ENCODE peak calls at places on chromosomes 6 and 20, in four cellular contexts. T is esophagus muscularis mucosa, D is heart right ventricle, F is cardiac fibroblast. K is an unnamed sample.

GRCh38 chr20:58888103-58888502 is 35.6 kb downstream of the GNAS start:
- DNase-seq in T (no peak), F (no peak), D (no peak), K (no peak)

GRCh38 chr6:127880452-127880851 is 20.4 kb downstream of the THEMIS start:
- DNase-seq in D (no peak), F (no peak), T (no peak), K (no peak)

GRCh38 chr6:41573268-41573667 is 27.1 kb downstream of the FOXP4 start:
- DNase-seq in F (no peak), D (no peak), T (no peak), K (no peak)

GRCh38 chr6:25756382-25757354 is 2.1 kb downstream of the SLC17A4 start:
- DNase-seq in T (no peak), F (no peak), D (no peak), K (no peak)

GRCh38 chr6:33710296-33711121 is 991 bp downstream of the UQCC2 start:
- DNase-seq in D (no peak), T (no peak), F (no peak), K (no peak)

GRCh38 chr6:21208114-21208795 is 385.3 kb upstream of the SOX4 start:
- DNase-seq in F (no peak), D (no peak), T (no peak), K (no peak)

GRCh38 chr6:104123227-104123626 is 736.5 kb downstream of the HACE1 start:
- DNase-seq in T (no peak), F (no peak), D (no peak), K (no peak)

GRCh38 chr20:46715292-46715756 is 5.9 kb downstream of the SLC2A10 start:
- DNase-seq in D (no peak), F (peak), T (peak), K (no peak)

GRCh38 chr20:17571967-17572638 is 2.2 kb downstream of the DSTN start:
- DNase-seq in F (no peak), T (no peak), D (no peak), K (no peak)

GRCh38 chr20:4546786-4547185 is 174.9 kb upstream of the PRND start:
- DNase-seq in D (no peak), F (peak), T (no peak), K (peak)

GRCh38 chr6:81487489-81487888 is 265.0 kb downstream of the TENT5A start:
- DNase-seq in F (peak), T (no peak), D (peak), K (peak)

GRCh38 chr6:1575213-1576041 is 34.3 kb upstream of the FOXC1 start:
- DNase-seq in T (peak), F (peak), D (peak), K (no peak)

GRCh38 chr6:73704260-73704659 is 8.3 kb downstream of the CD109 start:
- DNase-seq in D (no peak), T (no peak), F (peak), K (peak)

GRCh38 chr6:90131614-90132423 is 164.8 kb downstream of the BACH2 start:
- DNase-seq in D (peak), F (peak), T (no peak), K (no peak)

GRCh38 chr6:39930540-39930939 is 3.7 kb downstream of the MOCS1 start:
- DNase-seq in T (no peak), F (no peak), D (no peak), K (no peak)

GRCh38 chr20:15399781-15400180 is 1062.4 kb upstream of the FLRT3 start:
- DNase-seq in D (no peak), T (no peak), F (no peak), K (no peak)

GRCh38 chr6:7087066-7087465 is 20.7 kb upstream of the RREB1 start:
- DNase-seq in F (peak), T (no peak), D (no peak), K (peak)

GRCh38 chr20:30503992-30504570 is 753.4 kb upstream of the DEFB115 start:
- DNase-seq in T (no peak), D (no peak), F (no peak), K (no peak)

GRCh38 chr20:62219992-62220665 is at the start of gene HRH3:
- DNase-seq in D (no peak), F (peak), T (no peak), K (no peak)

GRCh38 chr20:63690898-63691710 is 5.3 kb upstream of the TNFRSF6B start:
- DNase-seq in D (peak), T (no peak), F (no peak), K (no peak)

GRCh38 chr6:136654086-136654485 is 103.9 kb upstream of the MAP7 start:
- DNase-seq in F (no peak), T (no peak), D (no peak), K (no peak)

GRCh38 chr20:62306440-62307187 is 3.8 kb downstream of the ADRM1 start:
- DNase-seq in T (no peak), F (no peak), D (no peak), K (no peak)

GRCh38 chr20:5127204-5127858 is 523 bp downstream of the CDS2 start:
- DNase-seq in F (peak), T (peak), D (peak), K (peak)

GRCh38 chr6:11758878-11759277 is 19.7 kb downstream of the ADTRP start:
- DNase-seq in D (no peak), T (no peak), F (no peak), K (no peak)

GRCh38 chr6:38155144-38155543 is 335.6 kb downstream of the ZFAND3 start:
- DNase-seq in F (peak), T (no peak), D (peak), K (peak)

GRCh38 chr20:23235173-23236027 is 115.2 kb upstream of the NXT1 start:
- DNase-seq in T (peak), D (peak), F (peak), K (peak)

GRCh38 chr20:1631309-1632227 is 11.8 kb upstream of the SIRPB1 start:
- DNase-seq in D (no peak), F (peak), T (peak), K (no peak)

GRCh38 chr6:19444041-19444440 is 393.1 kb upstream of the ID4 start:
- DNase-seq in D (no peak), F (no peak), T (no peak), K (no peak)

GRCh38 chr20:17491488-17491887 is 39.7 kb downstream of the BFSP1 start:
- DNase-seq in D (no peak), F (no peak), T (no peak), K (no peak)

GRCh38 chr6:44053760-44054556 is 73.3 kb downstream of the MRPL14 start:
- DNase-seq in T (no peak), F (peak), D (no peak), K (peak)

GRCh38 chr6:11121851-11122250 is 10.3 kb upstream of the ERVFRD-1 start:
- DNase-seq in D (no peak), F (peak), T (no peak), K (no peak)

GRCh38 chr6:52362443-52363221 is 681 bp downstream of the PAQR8 start:
- DNase-seq in D (peak), F (peak), T (no peak), K (peak)

GRCh38 chr20:16712541-16712947 is 17.3 kb upstream of the SNRPB2 start:
- DNase-seq in T (no peak), F (no peak), D (no peak), K (no peak)

GRCh38 chr6:5749666-5750215 is 257.0 kb downstream of the NRN1 start:
- DNase-seq in D (no peak), F (no peak), T (no peak), K (no peak)

GRCh38 chr20:24379116-24379927 is 90.1 kb upstream of the SYNDIG1 start:
- DNase-seq in T (peak), D (peak), F (peak), K (no peak)

GRCh38 chr20:11387189-11387754 is 530.4 kb upstream of the BTBD3 start:
- DNase-seq in T (no peak), F (peak), D (no peak), K (no peak)

GRCh38 chr6:144064831-144065668 is 30.3 kb downstream of the SF3B5 start:
- DNase-seq in F (no peak), D (no peak), T (no peak), K (peak)

GRCh38 chr6:72464791-72465691 is 156.8 kb upstream of the KCNQ5 start:
- DNase-seq in D (no peak), T (no peak), F (peak), K (no peak)

DNA sequence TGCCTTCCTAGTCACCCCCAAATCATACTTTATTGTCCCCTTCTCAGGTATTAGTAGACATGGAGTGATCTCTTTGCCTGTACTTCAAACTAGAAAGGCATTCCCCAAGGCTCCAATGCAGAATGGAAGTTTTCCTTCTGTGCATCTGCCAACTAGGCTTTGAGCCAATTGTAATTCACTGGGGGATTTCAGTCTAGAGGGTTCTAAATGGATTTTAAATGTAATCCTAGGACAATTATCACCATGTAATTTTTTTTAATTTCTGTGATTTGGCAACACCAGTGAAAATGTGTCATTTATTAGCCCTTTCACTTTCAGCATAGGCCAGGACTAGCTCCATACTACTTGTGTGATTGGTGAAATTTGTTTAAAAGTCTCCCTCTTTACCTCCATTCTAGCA is 557.6 kb upstream of the MARCKS start:
- DNase-seq in T (no peak), D (peak), F (peak), K (no peak)
- H3K4me3 ChIP-seq in T (no peak), D (no peak), F (no peak), K (no peak)

GRCh38 chr20:44495802-44496481 is 20.3 kb downstream of the TTPAL start:
- DNase-seq in F (peak), T (no peak), D (no peak), K (peak)

GRCh38 chr20:44496976-44497375 is 21.3 kb downstream of the TTPAL start:
- DNase-seq in F (peak), D (no peak), T (no peak), K (no peak)

GRCh38 chr20:44494681-44495080 is 19.0 kb downstream of the TTPAL start:
- DNase-seq in D (no peak), F (no peak), T (no peak), K (no peak)

GRCh38 chr20:44494266-44494665 is 18.6 kb downstream of the TTPAL start:
- DNase-seq in F (no peak), D (no peak), T (no peak), K (no peak)

DNA sequence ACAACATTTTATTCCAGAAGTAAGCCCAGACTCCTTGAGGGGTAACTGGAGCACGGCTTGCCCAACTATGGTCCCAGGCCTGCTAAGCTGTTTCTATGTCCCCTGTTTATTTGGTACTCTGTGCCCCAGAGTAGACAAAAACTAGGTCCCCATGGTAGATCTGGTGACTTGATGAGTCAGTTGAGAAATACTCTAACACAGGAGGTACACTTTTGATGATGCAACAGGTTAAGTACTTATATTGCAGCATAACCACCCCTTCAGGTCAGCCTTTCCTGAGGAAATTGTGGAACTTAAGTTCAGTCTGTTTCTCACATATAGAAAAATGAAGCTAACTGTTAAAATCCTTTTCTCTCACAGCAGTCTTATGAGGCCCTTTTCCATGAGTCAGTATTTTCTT is 19.6 kb downstream of the TTPAL start:
- DNase-seq in F (peak), D (no peak), T (no peak), K (no peak)
- H3K4me3 ChIP-seq in F (no peak), D (no peak), T (no peak), K (no peak)

DNA sequence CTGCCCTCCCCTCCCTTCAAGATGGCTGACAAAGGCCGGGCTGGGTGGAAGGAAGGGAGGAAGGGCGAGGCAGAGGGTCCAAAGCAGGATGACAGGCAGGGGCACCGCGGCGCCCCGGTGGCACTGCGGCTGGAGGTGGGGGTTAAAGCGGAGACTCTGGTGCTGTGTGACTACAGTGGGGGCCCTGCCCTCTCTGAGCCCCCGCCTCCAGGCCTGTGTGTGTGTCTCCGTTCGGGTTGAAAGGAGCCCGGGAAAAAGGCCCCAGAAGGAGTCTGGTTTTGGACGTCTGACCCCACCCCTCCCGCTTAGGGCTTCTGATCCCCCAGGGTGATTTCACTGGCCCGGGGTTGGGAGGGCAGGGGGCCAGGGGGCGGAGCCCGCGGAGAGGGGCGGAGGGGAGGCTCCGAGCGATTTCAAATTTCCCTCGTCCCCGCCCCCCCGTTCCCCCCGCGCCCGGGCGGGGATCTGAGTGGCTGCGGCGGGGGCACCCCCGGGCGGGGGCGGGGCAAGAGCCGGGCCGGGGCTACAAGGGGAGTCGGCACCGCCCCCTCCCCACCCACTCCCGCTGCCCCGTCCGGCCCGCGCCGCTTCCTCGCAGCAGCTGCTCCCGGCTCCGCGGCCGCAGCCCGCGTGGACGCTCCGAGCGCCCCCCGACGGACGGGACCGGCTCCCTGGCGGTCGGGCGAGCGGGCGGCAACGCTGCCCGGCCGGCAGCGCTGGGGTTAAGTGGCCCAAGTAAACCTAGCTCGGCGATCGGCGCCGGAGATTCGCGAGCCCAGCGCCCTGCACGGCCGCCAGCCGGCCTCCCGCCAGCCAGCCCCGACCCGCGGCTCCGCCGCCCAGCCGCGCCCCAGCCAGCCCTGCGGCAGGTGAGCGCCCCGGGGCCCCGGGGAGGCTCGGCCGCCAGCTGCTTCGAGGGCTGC is at the start of gene DNMT3B:
- DNase-seq in D (peak), F (peak), T (no peak), K (peak)
- H3K4me3 ChIP-seq in D (peak), F (peak), T (peak), K (peak)

GRCh38 chr6:36539814-36540568 is 7.3 kb downstream of the STK38 start:
- DNase-seq in T (no peak), D (peak), F (no peak), K (no peak)
- H3K4me3 ChIP-seq in T (no peak), D (no peak), F (no peak), K (no peak)

K was measured in endothelial cell of umbilical vein.